ENCODE peak calls at places on chromosomes 7 and 10, in five cellular contexts. J, E, Y, L and B are unnamed samples.

GRCh38 chr7:81484266-81484665 is 285.6 kb downstream of the HGF start:
- DNase-seq in E (peak), Y (no peak), J (no peak), L (no peak), B (no peak)

GRCh38 chr10:127889605-127890195 is 3.0 kb downstream of the CLRN3 start:
- DNase-seq in J (no peak), L (peak), E (no peak), Y (no peak), B (no peak)

GRCh38 chr10:3497581-3497980 is 287.4 kb downstream of the KLF6 start:
- DNase-seq in E (no peak), J (no peak), L (no peak), Y (no peak), B (no peak)

GRCh38 chr7:26863504-26864308 is 684 bp downstream of the SKAP2 start:
- DNase-seq in L (no peak), Y (peak), J (no peak), E (peak), B (no peak)

GRCh38 chr10:109166935-109167334 is 756.4 kb downstream of the XPNPEP1 start:
- DNase-seq in J (no peak), E (no peak), Y (no peak), L (no peak), B (no peak)

GRCh38 chr10:110372656-110373055 is 67.9 kb upstream of the SMNDC1 start:
- DNase-seq in J (no peak), L (no peak), Y (no peak), E (no peak), B (no peak)

GRCh38 chr10:6701289-6701688 is 121.2 kb upstream of the PRKCQ start:
- DNase-seq in J (no peak), L (no peak), Y (no peak), E (peak), B (no peak)

GRCh38 chr7:21407806-21408480 is 19.9 kb upstream of the SP4 start:
- DNase-seq in J (no peak), Y (no peak), E (no peak), L (no peak), B (no peak)

GRCh38 chr7:9091282-9091681 is 657.9 kb downstream of the NXPH1 start:
- DNase-seq in E (no peak), L (peak), J (no peak), Y (no peak), B (no peak)

GRCh38 chr10:93166116-93166515 is 92.4 kb downstream of the CYP26A1 start:
- DNase-seq in L (no peak), J (no peak), Y (no peak), E (no peak), B (no peak)

GRCh38 chr7:142560166-142560565 is 189.1 kb upstream of the PRSS1 start:
- DNase-seq in J (no peak), L (no peak), Y (no peak), E (no peak), B (no peak)

GRCh38 chr10:85643839-85644525 is 722.6 kb downstream of the GRID1 start:
- DNase-seq in L (peak), E (no peak), Y (no peak), J (no peak), B (no peak)

GRCh38 chr7:121744319-121744718 is 128.6 kb upstream of the PTPRZ1 start:
- DNase-seq in J (no peak), E (no peak), L (peak), Y (no peak), B (no peak)

GRCh38 chr10:110206988-110207804 is at the start of gene MXI1:
- DNase-seq in L (peak), J (no peak), E (peak), Y (no peak), B (no peak)

GRCh38 chr7:131829911-131830310 is 273.5 kb upstream of the PODXL start:
- DNase-seq in J (no peak), Y (no peak), E (peak), L (no peak), B (no peak)

GRCh38 chr10:33355267-33355666 is 20.8 kb upstream of the NRP1 start:
- DNase-seq in Y (no peak), L (no peak), J (no peak), E (no peak), B (no peak)

GRCh38 chr10:93954299-93954698 is 39.4 kb upstream of the PLCE1 start:
- DNase-seq in J (no peak), Y (no peak), E (no peak), L (no peak), B (no peak)

GRCh38 chr7:20542594-20542993 is 72.9 kb upstream of the ABCB5 start:
- DNase-seq in L (no peak), Y (no peak), J (no peak), E (no peak), B (no peak)

GRCh38 chr7:47690902-47691558 is 109.1 kb upstream of the TNS3 start:
- DNase-seq in E (no peak), J (no peak), L (no peak), Y (no peak), B (no peak)

GRCh38 chr10:46220187-46220586 is 66.6 kb upstream of the ANTXRL start:
- DNase-seq in E (no peak), L (no peak), J (no peak), Y (no peak), B (no peak)

GRCh38 chr10:43944742-43945730 is 296.4 kb upstream of the ZNF32 start:
- DNase-seq in J (no peak), E (peak), L (no peak), Y (no peak), B (no peak)

GRCh38 chr7:115694424-115694823 is 336.1 kb downstream of the TFEC start:
- DNase-seq in Y (no peak), E (no peak), L (no peak), J (no peak), B (no peak)

GRCh38 chr10:96608815-96609214 is 22.0 kb upstream of the TM9SF3 start:
- DNase-seq in J (no peak), Y (no peak), L (no peak), E (no peak), B (no peak)

GRCh38 chr10:30056767-30057355 is 2.5 kb downstream of the JCAD start:
- DNase-seq in E (no peak), L (peak), J (no peak), Y (no peak), B (no peak)

GRCh38 chr10:103491729-103492364 is 1.7 kb upstream of the NEURL1 start:
- DNase-seq in L (peak), E (no peak), Y (no peak), J (no peak), B (no peak)

GRCh38 chr7:97313900-97314299 is 196.4 kb downstream of the SDHAF3 start:
- DNase-seq in E (no peak), Y (no peak), J (no peak), L (no peak), B (no peak)

GRCh38 chr10:86286591-86287421 is 79.8 kb downstream of the GRID1 start:
- DNase-seq in E (peak), L (no peak), J (no peak), Y (no peak), B (no peak)

GRCh38 chr7:50792342-50793114 is 9.8 kb upstream of the GRB10 start:
- DNase-seq in Y (no peak), E (peak), L (peak), J (no peak), B (no peak)

GRCh38 chr10:104340099-104340594 is 1.9 kb upstream of the ITPRIP start:
- DNase-seq in L (no peak), Y (no peak), E (no peak), J (no peak), B (no peak)

GRCh38 chr10:131141207-131141606 is 170.3 kb downstream of the TCERG1L start:
- DNase-seq in E (no peak), L (no peak), J (no peak), Y (no peak), B (no peak)

GRCh38 chr10:230758-231157 is 95.5 kb downstream of the ZMYND11 start:
- DNase-seq in Y (no peak), J (no peak), E (peak), L (no peak), B (no peak)